ENCODE peak calls at places on chromosomes 4 and X, in six cellular contexts. P is mammary epithelial cell, H is cardiac muscle cell, Y is left ventricle myocardium inferior, Z is lower lobe of right lung, R is GM23248. J is an unnamed sample.

GRCh38 chr4:119290598-119290997 is 31.3 kb downstream of the FABP2 start:
- DNase-seq in P (no peak), H (no peak), Y (no peak), Z (no peak), R (no peak), J (no peak)

GRCh38 chr4:115272585-115272984 is 159.2 kb upstream of the NDST4 start:
- DNase-seq in P (no peak), H (no peak), Y (no peak), Z (no peak), R (peak; percentile 2), J (no peak)

GRCh38 chrX:24079405-24079804 is 24.6 kb downstream of the EIF2S3 start:
- DNase-seq in P (no peak), H (no peak), Y (no peak), Z (no peak), R (no peak), J (no peak)

GRCh38 chrX:152343306-152343705 is 107.8 kb downstream of the GABRA3 start:
- DNase-seq in P (no peak), H (no peak), Y (no peak), Z (no peak), R (peak; percentile 29), J (no peak)

GRCh38 chr4:78484574-78484973 is 67.0 kb upstream of the ANXA3 start:
- DNase-seq in P (no peak), H (no peak), Y (no peak), Z (no peak), R (no peak), J (no peak)

GRCh38 chr4:160928482-160928881 is 1235.3 kb downstream of the FSTL5 start:
- DNase-seq in P (no peak), H (no peak), Y (no peak), Z (no peak), R (no peak), J (no peak)

GRCh38 chr4:154954117-154954516 is 173.0 kb downstream of the RBM46 start:
- DNase-seq in P (no peak), H (no peak), Y (no peak), Z (no peak), R (no peak), J (no peak)

GRCh38 chr4:61200991-61201526 is 933 bp downstream of the ADGRL3 start:
- DNase-seq in P (peak; percentile 46), H (peak; percentile 52), Y (peak; percentile 23), Z (no peak), R (peak; percentile 13), J (no peak)

GRCh38 chr4:156949373-156949814 is 22.2 kb downstream of the PDGFC start:
- DNase-seq in P (peak; percentile 86), H (peak; percentile 79), Y (no peak), Z (no peak), R (peak; percentile 81), J (no peak)

GRCh38 chr4:156948738-156949137 is 22.9 kb downstream of the PDGFC start:
- DNase-seq in P (no peak), H (no peak), Y (no peak), Z (no peak), R (no peak), J (no peak)

GRCh38 chr4:156950090-156950489 is 21.5 kb downstream of the PDGFC start:
- DNase-seq in P (no peak), H (no peak), Y (no peak), Z (no peak), R (no peak), J (no peak)

GRCh38 chr4:156946508-156947197 is 24.9 kb downstream of the PDGFC start:
- DNase-seq in P (peak; percentile 98), H (peak; percentile 83), Y (no peak), Z (no peak), R (peak; percentile 99), J (no peak)

DNA sequence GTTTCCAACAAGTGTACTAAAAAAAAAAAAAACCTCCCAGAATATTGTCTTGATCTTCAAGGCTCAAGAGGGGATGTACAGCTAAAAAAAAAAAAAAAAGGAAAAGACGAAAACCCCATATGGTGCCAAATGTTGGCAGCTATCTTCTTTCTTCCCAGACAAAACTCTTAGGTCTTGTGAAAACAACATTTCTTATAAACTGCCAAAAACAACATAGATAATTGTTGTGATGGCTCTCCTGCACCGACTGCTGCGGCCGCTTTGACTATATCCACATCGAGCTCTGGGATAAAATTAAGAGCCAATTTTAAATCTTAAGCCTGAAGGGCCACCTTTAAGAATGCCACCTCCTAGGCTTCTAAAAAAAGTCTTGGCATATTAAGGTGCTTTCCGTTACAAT is 23.5 kb downstream of the PDGFC start:
- DNase-seq in P (no peak), H (peak; percentile 47), Y (no peak), Z (no peak), R (no peak), J (no peak)
- H3K4me1 ChIP-seq in P (peaks cover 50% of the 10 kb centered on the region), H (no peaks in the 10 kb centered on the region), Y (peaks cover 92% of the 10 kb centered on the region), Z (peaks cover 34% of the 10 kb centered on the region), R (peaks cover 85% of the 10 kb centered on the region), J (no peaks in the 10 kb centered on the region)

DNA sequence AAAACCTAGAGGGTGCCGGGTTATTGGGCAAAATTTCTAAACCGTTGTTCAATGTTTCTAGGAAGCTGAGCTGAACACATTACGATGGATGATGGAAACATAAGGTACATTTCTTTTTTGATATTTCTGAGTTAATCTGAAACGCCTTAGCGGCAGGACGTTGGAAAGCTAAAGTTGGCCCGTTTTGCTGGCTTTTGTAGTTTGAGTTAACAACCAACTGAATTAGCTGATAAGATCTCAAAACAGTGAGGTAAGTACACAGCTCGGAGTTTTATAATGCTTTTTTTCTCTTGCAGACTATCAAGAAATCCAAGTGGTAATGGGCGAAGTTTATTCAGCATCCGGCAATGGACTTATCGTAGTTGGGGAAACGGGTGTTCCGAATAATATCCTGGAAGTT is 73.5 kb downstream of the PRSS12 start:
- DNase-seq in P (no peak), H (no peak), Y (no peak), Z (no peak), R (no peak), J (peak; percentile 46)
- H3K4me1 ChIP-seq in P (peaks cover 20% of the 10 kb centered on the region), H (no peaks in the 10 kb centered on the region), Y (peaks cover 47% of the 10 kb centered on the region), Z (peaks cover 43% of the 10 kb centered on the region), R (peaks cover 36% of the 10 kb centered on the region), J (peaks cover 37% of the 10 kb centered on the region)

DNA sequence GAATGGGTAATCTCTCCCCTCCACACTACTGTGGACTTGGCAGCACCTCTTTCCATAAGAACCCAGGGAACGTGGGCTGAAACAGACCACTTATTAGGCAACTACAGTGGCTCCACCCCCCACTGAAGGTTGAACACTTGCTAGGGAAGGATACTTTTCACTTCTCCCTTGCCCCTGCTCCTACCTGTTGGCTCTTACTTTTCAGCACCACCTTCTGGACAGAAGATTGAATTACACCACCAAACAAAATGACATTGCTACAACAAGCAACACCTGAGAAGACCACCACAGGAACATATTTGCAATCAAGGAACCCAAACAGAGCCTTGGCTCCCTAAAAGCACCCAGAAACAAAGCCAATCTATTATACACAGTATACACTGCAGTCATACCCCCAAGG is 132.1 kb upstream of the CXCL13 start:
- DNase-seq in P (no peak), H (peak; percentile 38), Y (no peak), Z (no peak), R (peak; percentile 25), J (no peak)
- H3K4me1 ChIP-seq in P (peaks cover 10% of the 10 kb centered on the region), H (no peaks in the 10 kb centered on the region), Y (no peaks in the 10 kb centered on the region), Z (no peaks in the 10 kb centered on the region), R (no peaks in the 10 kb centered on the region), J (no peaks in the 10 kb centered on the region)

GRCh38 chrX:56783450-56783831 is 54.4 kb downstream of the NBDY start:
- DNase-seq in P (peak; percentile 63), H (no peak), Y (no peak), Z (no peak), R (no peak), J (no peak)

GRCh38 chrX:56782362-56782761 is 53.3 kb downstream of the NBDY start:
- DNase-seq in P (no peak), H (no peak), Y (no peak), Z (no peak), R (peak; percentile 5), J (no peak)

GRCh38 chrX:56783996-56784620 is 55.1 kb downstream of the NBDY start:
- DNase-seq in P (no peak), H (no peak), Y (no peak), Z (no peak), R (no peak), J (no peak)

GRCh38 chrX:56784666-56785065 is 55.6 kb downstream of the NBDY start:
- DNase-seq in P (no peak), H (no peak), Y (no peak), Z (no peak), R (no peak), J (no peak)

GRCh38 chrX:56782791-56783449 is 53.9 kb downstream of the NBDY start:
- DNase-seq in P (no peak), H (no peak), Y (no peak), Z (no peak), R (no peak), J (no peak)
- H3K4me1 ChIP-seq in P (no peaks in the 10 kb centered on the region), H (no peaks in the 10 kb centered on the region), Y (no peaks in the 10 kb centered on the region), Z (no peaks in the 10 kb centered on the region), R (no peaks in the 10 kb centered on the region), J (peaks cover 13% of the 10 kb centered on the region)

DNA sequence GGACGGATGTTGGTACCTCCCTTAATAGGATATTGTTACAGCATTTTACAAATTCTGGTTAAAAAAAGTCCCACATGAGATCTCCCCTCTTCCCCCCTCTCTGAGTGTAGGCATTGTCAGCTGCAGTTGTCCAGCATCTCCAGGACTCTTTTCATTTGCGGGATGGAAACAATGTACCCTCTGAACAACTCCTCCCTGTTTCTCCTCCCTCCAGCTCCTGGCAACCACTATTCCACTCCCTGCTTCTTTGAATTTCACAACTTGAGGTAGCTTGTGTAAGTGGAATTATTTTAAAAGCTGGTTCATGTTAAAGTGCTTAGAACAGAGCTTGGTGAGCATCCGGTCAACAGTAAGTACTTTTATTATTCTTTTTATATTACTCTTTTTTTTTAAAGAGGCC is 69.8 kb downstream of the TBL1X start:
- DNase-seq in P (no peak), H (peak; percentile 74), Y (no peak), Z (no peak), R (peak; percentile 51), J (no peak)
- H3K4me1 ChIP-seq in P (no peaks in the 10 kb centered on the region), H (peaks cover 34% of the 10 kb centered on the region), Y (peaks cover 24% of the 10 kb centered on the region), Z (peaks cover 10% of the 10 kb centered on the region), R (peaks cover 23% of the 10 kb centered on the region), J (peaks cover 26% of the 10 kb centered on the region)

GRCh38 chr4:184748251-184748652 is 14.4 kb upstream of the CENPU start:
- DNase-seq in P (peak; percentile 79), H (no peak), Y (peak; percentile 65), Z (peak; percentile 68), R (no peak), J (no peak)
- H3K4me1 ChIP-seq in P (peaks cover 34% of the 10 kb centered on the region), H (peaks cover 29% of the 10 kb centered on the region), Y (peaks cover 73% of the 10 kb centered on the region), Z (peaks cover 51% of the 10 kb centered on the region), R (peaks cover 13% of the 10 kb centered on the region), J (peaks cover 4% of the 10 kb centered on the region)

GRCh38 chr4:158824425-158825274 is 55.8 kb downstream of the FNIP2 start:
- DNase-seq in P (no peak), H (peak; percentile 59), Y (no peak), Z (no peak), R (peak; percentile 67), J (no peak)

GRCh38 chr4:158823461-158823873 is 54.6 kb downstream of the FNIP2 start:
- DNase-seq in P (no peak), H (peak; percentile 36), Y (no peak), Z (no peak), R (peak; percentile 71), J (no peak)

GRCh38 chr4:158819942-158820786 is 51.3 kb downstream of the FNIP2 start:
- DNase-seq in P (no peak), H (no peak), Y (no peak), Z (no peak), R (no peak), J (no peak)

GRCh38 chr4:158821228-158822009 is 52.6 kb downstream of the FNIP2 start:
- DNase-seq in P (no peak), H (no peak), Y (no peak), Z (no peak), R (peak; percentile 78), J (no peak)

GRCh38 chr4:158822348-158822747 is 53.5 kb downstream of the FNIP2 start:
- DNase-seq in P (no peak), H (no peak), Y (no peak), Z (no peak), R (no peak), J (no peak)
- H3K4me1 ChIP-seq in P (peaks cover 7% of the 10 kb centered on the region), H (peaks cover 76% of the 10 kb centered on the region), Y (peaks cover 97% of the 10 kb centered on the region), Z (peaks cover 95% of the 10 kb centered on the region), R (peaks cover 52% of the 10 kb centered on the region), J (peaks cover 43% of the 10 kb centered on the region)

J was measured in CD4-positive, alpha-beta memory T cell.